ENCODE peak calls at places on chromosomes 2 and 18, in five cellular contexts. One of them, this sample, is unnamed.

GRCh38 chr18:59514193-59514592 is 155.1 kb upstream of the LMAN1 start:
- DNase-seq in PC-9: peak
- DNase-seq in fibroblast of lung: peak
- DNase-seq in GM23338: no peak
- DNase-seq in neural progenitor cell: peak
- DNase-seq in this sample: no peak

GRCh38 chr2:37856101-37856751 is 68.9 kb upstream of the RMDN2 start:
- DNase-seq in neural progenitor cell: no peak
- DNase-seq in GM23338: no peak
- DNase-seq in PC-9: no peak
- DNase-seq in fibroblast of lung: no peak
- DNase-seq in this sample: no peak

GRCh38 chr2:11899896-11900295 is 153.5 kb downstream of the LPIN1 start:
- DNase-seq in GM23338: no peak
- DNase-seq in fibroblast of lung: no peak
- DNase-seq in PC-9: no peak
- DNase-seq in neural progenitor cell: no peak
- DNase-seq in this sample: no peak

GRCh38 chr2:241857041-241857541 is 1.6 kb downstream of the PDCD1 start:
- DNase-seq in neural progenitor cell: no peak
- DNase-seq in fibroblast of lung: no peak
- DNase-seq in GM23338: no peak
- DNase-seq in PC-9: no peak
- DNase-seq in this sample: no peak

GRCh38 chr2:103664690-103665089 is 902.9 kb downstream of the TMEM182 start:
- DNase-seq in GM23338: peak
- DNase-seq in fibroblast of lung: no peak
- DNase-seq in neural progenitor cell: no peak
- DNase-seq in PC-9: no peak
- DNase-seq in this sample: no peak

GRCh38 chr2:64405476-64406406 is 48.2 kb upstream of the LGALSL start:
- DNase-seq in neural progenitor cell: no peak
- DNase-seq in PC-9: no peak
- DNase-seq in fibroblast of lung: peak
- DNase-seq in GM23338: no peak
- DNase-seq in this sample: no peak

GRCh38 chr2:236354056-236354940 is 90.1 kb upstream of the ASB18 start:
- DNase-seq in GM23338: no peak
- DNase-seq in PC-9: no peak
- DNase-seq in neural progenitor cell: no peak
- DNase-seq in fibroblast of lung: no peak
- DNase-seq in this sample: no peak

GRCh38 chr2:184336688-184337087 is 261.6 kb upstream of the ZNF804A start:
- DNase-seq in PC-9: no peak
- DNase-seq in GM23338: no peak
- DNase-seq in neural progenitor cell: no peak
- DNase-seq in fibroblast of lung: peak
- DNase-seq in this sample: no peak

GRCh38 chr2:84223191-84223590 is 235.9 kb downstream of the SUCLG1 start:
- DNase-seq in PC-9: no peak
- DNase-seq in GM23338: no peak
- DNase-seq in neural progenitor cell: no peak
- DNase-seq in fibroblast of lung: no peak
- DNase-seq in this sample: no peak

GRCh38 chr2:221836091-221836490 is 264.0 kb upstream of the EPHA4 start:
- DNase-seq in GM23338: no peak
- DNase-seq in PC-9: no peak
- DNase-seq in fibroblast of lung: no peak
- DNase-seq in neural progenitor cell: no peak
- DNase-seq in this sample: no peak

GRCh38 chr18:36255072-36255708 is 42.3 kb upstream of the FHOD3 start:
- DNase-seq in GM23338: peak
- DNase-seq in fibroblast of lung: no peak
- DNase-seq in neural progenitor cell: peak
- DNase-seq in PC-9: no peak
- DNase-seq in this sample: no peak

GRCh38 chr2:71610671-71611070 is 157.3 kb downstream of the DYSF start:
- DNase-seq in PC-9: no peak
- DNase-seq in GM23338: no peak
- DNase-seq in neural progenitor cell: no peak
- DNase-seq in fibroblast of lung: no peak
- DNase-seq in this sample: no peak

GRCh38 chr2:17579605-17580318 is 39.3 kb downstream of the VSNL1 start:
- DNase-seq in neural progenitor cell: peak
- DNase-seq in fibroblast of lung: no peak
- DNase-seq in PC-9: peak
- DNase-seq in GM23338: peak
- DNase-seq in this sample: no peak

GRCh38 chr2:172908275-172908674 is 167.4 kb upstream of the MAP3K20 start:
- DNase-seq in PC-9: no peak
- DNase-seq in fibroblast of lung: no peak
- DNase-seq in neural progenitor cell: no peak
- DNase-seq in GM23338: no peak
- DNase-seq in this sample: no peak

GRCh38 chr2:151482310-151482709 is 72.6 kb downstream of the RIF1 start:
- DNase-seq in fibroblast of lung: no peak
- DNase-seq in GM23338: no peak
- DNase-seq in neural progenitor cell: no peak
- DNase-seq in PC-9: no peak
- DNase-seq in this sample: no peak

GRCh38 chr2:149329470-149330126 is 789 bp upstream of the LYPD6 start:
- DNase-seq in fibroblast of lung: peak
- DNase-seq in neural progenitor cell: peak
- DNase-seq in GM23338: peak
- DNase-seq in PC-9: peak
- DNase-seq in this sample: peak

GRCh38 chr2:84899681-84900080 is 5.8 kb upstream of the TMSB10 start:
- DNase-seq in neural progenitor cell: no peak
- DNase-seq in GM23338: no peak
- DNase-seq in fibroblast of lung: no peak
- DNase-seq in PC-9: no peak
- DNase-seq in this sample: no peak

GRCh38 chr2:9752441-9753275 is 90.6 kb upstream of the TAF1B start:
- DNase-seq in fibroblast of lung: peak
- DNase-seq in neural progenitor cell: no peak
- DNase-seq in PC-9: peak
- DNase-seq in GM23338: no peak
- DNase-seq in this sample: peak

GRCh38 chr2:191434072-191434471 is 188.9 kb downstream of the MYO1B start:
- DNase-seq in GM23338: no peak
- DNase-seq in PC-9: no peak
- DNase-seq in fibroblast of lung: no peak
- DNase-seq in neural progenitor cell: no peak
- DNase-seq in this sample: no peak

GRCh38 chr2:176002684-176003225 is 688 bp upstream of the LNPK start:
- DNase-seq in neural progenitor cell: no peak
- DNase-seq in GM23338: peak
- DNase-seq in PC-9: peak
- DNase-seq in fibroblast of lung: peak
- DNase-seq in this sample: no peak

GRCh38 chr18:49892148-49892924 is 79.0 kb upstream of the ACAA2 start:
- DNase-seq in neural progenitor cell: no peak
- DNase-seq in PC-9: peak
- DNase-seq in fibroblast of lung: no peak
- DNase-seq in GM23338: no peak
- DNase-seq in this sample: no peak

GRCh38 chr2:3368261-3368722 is 9.3 kb downstream of the EIPR1 start:
- DNase-seq in GM23338: no peak
- DNase-seq in PC-9: no peak
- DNase-seq in fibroblast of lung: no peak
- DNase-seq in neural progenitor cell: no peak
- DNase-seq in this sample: no peak

GRCh38 chr2:217105733-217106649 is 246.1 kb upstream of the TNP1 start:
- DNase-seq in neural progenitor cell: no peak
- DNase-seq in PC-9: peak
- DNase-seq in GM23338: peak
- DNase-seq in fibroblast of lung: peak
- DNase-seq in this sample: peak

GRCh38 chr2:62074233-62074632 is 121.7 kb upstream of the B3GNT2 start:
- DNase-seq in neural progenitor cell: peak
- DNase-seq in PC-9: no peak
- DNase-seq in GM23338: peak
- DNase-seq in fibroblast of lung: no peak
- DNase-seq in this sample: no peak

GRCh38 chr2:181566643-181567042 is 90.3 kb downstream of the CERKL start:
- DNase-seq in GM23338: no peak
- DNase-seq in PC-9: no peak
- DNase-seq in fibroblast of lung: no peak
- DNase-seq in neural progenitor cell: no peak
- DNase-seq in this sample: no peak

GRCh38 chr2:115558725-115559124 is 1116.3 kb downstream of the DPP10 start:
- DNase-seq in GM23338: peak
- DNase-seq in fibroblast of lung: no peak
- DNase-seq in PC-9: no peak
- DNase-seq in neural progenitor cell: no peak
- DNase-seq in this sample: no peak

GRCh38 chr2:28652217-28652616 is 99.4 kb upstream of the PPP1CB start:
- DNase-seq in GM23338: no peak
- DNase-seq in fibroblast of lung: peak
- DNase-seq in PC-9: no peak
- DNase-seq in neural progenitor cell: no peak
- DNase-seq in this sample: no peak

GRCh38 chr2:74925361-74925786 is 33.1 kb upstream of the POLE4 start:
- DNase-seq in fibroblast of lung: no peak
- DNase-seq in PC-9: no peak
- DNase-seq in neural progenitor cell: peak
- DNase-seq in GM23338: no peak
- DNase-seq in this sample: no peak

GRCh38 chr2:227397562-227397961 is 9.8 kb upstream of the SCYGR1 start:
- DNase-seq in PC-9: no peak
- DNase-seq in fibroblast of lung: no peak
- DNase-seq in GM23338: no peak
- DNase-seq in neural progenitor cell: no peak
- DNase-seq in this sample: no peak
- H3K27ac ChIP-seq in PC-9: no peak
- H3K27ac ChIP-seq in fibroblast of lung: no peak
- H3K27ac ChIP-seq in GM23338: no peak
- H3K27ac ChIP-seq in neural progenitor cell: no peak
- H3K27ac ChIP-seq in this sample: peak

GRCh38 chr2:54456526-54457325 is 599 bp downstream of the SPTBN1 start:
- DNase-seq in PC-9: peak
- DNase-seq in GM23338: peak
- DNase-seq in fibroblast of lung: peak
- DNase-seq in neural progenitor cell: peak
- DNase-seq in this sample: no peak

GRCh38 chr2:54455584-54456525 is at the start of gene SPTBN1:
- DNase-seq in GM23338: peak
- DNase-seq in neural progenitor cell: peak
- DNase-seq in PC-9: peak
- DNase-seq in fibroblast of lung: peak
- DNase-seq in this sample: no peak

GRCh38 chr2:54454548-54454921 is 1.6 kb upstream of the SPTBN1 start:
- DNase-seq in fibroblast of lung: no peak
- DNase-seq in neural progenitor cell: no peak
- DNase-seq in GM23338: no peak
- DNase-seq in PC-9: no peak
- DNase-seq in this sample: no peak

GRCh38 chr2:54457326-54458023 is 1.3 kb downstream of the SPTBN1 start:
- DNase-seq in neural progenitor cell: peak
- DNase-seq in GM23338: peak
- DNase-seq in PC-9: peak
- DNase-seq in fibroblast of lung: peak
- DNase-seq in this sample: no peak

GRCh38 chr2:54454922-54455583 is 1.1 kb upstream of the SPTBN1 start:
- DNase-seq in neural progenitor cell: peak
- DNase-seq in GM23338: peak
- DNase-seq in PC-9: peak
- DNase-seq in fibroblast of lung: no peak
- DNase-seq in this sample: no peak
- H3K27ac ChIP-seq in neural progenitor cell: no peak
- H3K27ac ChIP-seq in GM23338: no peak
- H3K27ac ChIP-seq in PC-9: no peak
- H3K27ac ChIP-seq in fibroblast of lung: peak
- H3K27ac ChIP-seq in this sample: no peak

DNA sequence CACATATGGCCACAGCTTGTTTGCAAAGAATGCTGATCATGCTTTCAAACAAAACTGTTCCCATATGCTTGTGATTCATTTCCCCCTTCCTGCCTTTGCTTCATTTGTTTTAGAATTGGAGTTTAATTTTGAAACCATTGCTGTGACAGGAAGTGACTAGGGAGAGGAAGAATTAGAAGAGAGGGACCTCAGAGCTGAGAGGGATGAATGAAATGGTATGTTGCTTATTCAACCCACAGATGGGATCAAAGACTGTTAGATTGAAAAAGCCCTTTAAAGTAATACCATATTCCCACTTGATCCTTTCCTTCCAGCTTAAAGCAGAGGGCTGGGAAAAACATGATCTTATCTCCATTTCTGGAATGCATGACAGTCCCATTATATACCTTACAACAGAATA is 106.2 kb upstream of the RNF152 start:
- DNase-seq in neural progenitor cell: no peak
- DNase-seq in GM23338: no peak
- DNase-seq in PC-9: no peak
- DNase-seq in fibroblast of lung: peak
- DNase-seq in this sample: no peak
- H3K27ac ChIP-seq in neural progenitor cell: no peak
- H3K27ac ChIP-seq in GM23338: no peak
- H3K27ac ChIP-seq in PC-9: no peak
- H3K27ac ChIP-seq in fibroblast of lung: peak
- H3K27ac ChIP-seq in this sample: peak

GRCh38 chr2:139411236-139411635 is 631.0 kb upstream of the NXPH2 start:
- DNase-seq in neural progenitor cell: no peak
- DNase-seq in fibroblast of lung: no peak
- DNase-seq in PC-9: no peak
- DNase-seq in GM23338: no peak
- DNase-seq in this sample: no peak
- H3K27ac ChIP-seq in neural progenitor cell: no peak
- H3K27ac ChIP-seq in fibroblast of lung: no peak
- H3K27ac ChIP-seq in PC-9: no peak
- H3K27ac ChIP-seq in GM23338: no peak
- H3K27ac ChIP-seq in this sample: no peak

This sample was measured in epithelial cell of prostate.